ENCODE peak calls at places on chromosomes 3 and 15, in ten cellular contexts. H is heart right ventricle; Z is activated T-cell treated with anti-CD3 and anti-CD28 coated beads for 24 hours; W is activated naive CD4-positive, alpha-beta T cell; K is CD8-positive, alpha-beta memory T cell; I is SHP77; M is HEK293T; J is cardiac fibroblast; F is NCI-H1105 treated with DMSO at 0.1 percent for 48 hours; R is fibroblast of the aortic adventitia. Y is an unnamed sample.

GRCh38 chr15:44193651-44194396 is 1.2 kb downstream of the FRMD5 start:
- DNase-seq in H (no peak), Z (no peak), W (no peak), K (no peak), I (peak), M (peak), J (peak), F (peak), R (peak), Y (no peak)

GRCh38 chr15:72491768-72492167 is 17.6 kb downstream of the ARIH1 start:
- DNase-seq in H (no peak), Z (no peak), W (no peak), K (no peak), I (no peak), M (no peak), J (peak), F (no peak), R (peak), Y (no peak)

GRCh38 chr3:23113455-23114171 is 89.5 kb upstream of the UBE2E2 start:
- DNase-seq in H (no peak), Z (no peak), W (no peak), K (no peak), I (no peak), M (no peak), J (peak), F (no peak), R (peak), Y (no peak)

GRCh38 chr3:174441588-174442316 is 417.4 kb upstream of the NAALADL2 start:
- DNase-seq in H (no peak), Z (no peak), W (no peak), K (no peak), I (peak), M (no peak), J (peak), F (peak), R (peak), Y (no peak)

GRCh38 chr3:122493296-122493695 is 21.4 kb downstream of the KPNA1 start:
- DNase-seq in H (no peak), Z (no peak), W (no peak), K (no peak), I (no peak), M (no peak), J (peak), F (no peak), R (no peak), Y (no peak)

GRCh38 chr15:80328496-80328895 is 75.7 kb upstream of the ARNT2 start:
- DNase-seq in H (no peak), Z (no peak), W (no peak), K (no peak), I (no peak), M (no peak), J (no peak), F (no peak), R (no peak), Y (no peak)

GRCh38 chr15:65189102-65189740 is 4.1 kb upstream of the CLPX start:
- DNase-seq in H (no peak), Z (no peak), W (no peak), K (no peak), I (peak), M (peak), J (peak), F (peak), R (peak), Y (no peak)

GRCh38 chr3:58082047-58082446 is 73.8 kb downstream of the FLNB start:
- DNase-seq in H (no peak), Z (peak), W (no peak), K (no peak), I (no peak), M (no peak), J (peak), F (no peak), R (peak), Y (no peak)

GRCh38 chr3:195005251-195005620 is 265.7 kb downstream of the XXYLT1 start:
- DNase-seq in H (no peak), Z (no peak), W (no peak), K (no peak), I (no peak), M (no peak), J (no peak), F (no peak), R (no peak), Y (no peak)

GRCh38 chr3:124260206-124260915 is 268.4 kb upstream of the ROPN1 start:
- DNase-seq in H (peak), Z (no peak), W (no peak), K (no peak), I (no peak), M (no peak), J (peak), F (no peak), R (peak), Y (no peak)

GRCh38 chr15:51030649-51031316 is 63.9 kb downstream of the TNFAIP8L3 start:
- DNase-seq in H (no peak), Z (no peak), W (no peak), K (no peak), I (no peak), M (no peak), J (peak), F (no peak), R (peak), Y (no peak)

GRCh38 chr3:129025691-129026435 is 24.8 kb downstream of the EFCC1 start:
- DNase-seq in H (peak), Z (no peak), W (no peak), K (no peak), I (no peak), M (no peak), J (no peak), F (no peak), R (no peak), Y (no peak)

GRCh38 chr3:140695361-140696061 is 17.6 kb downstream of the TRIM42 start:
- DNase-seq in H (no peak), Z (no peak), W (no peak), K (no peak), I (no peak), M (no peak), J (no peak), F (no peak), R (no peak), Y (no peak)

GRCh38 chr3:136818191-136818850 is 605 bp upstream of the SLC35G2 start:
- DNase-seq in H (peak), Z (peak), W (no peak), K (no peak), I (peak), M (peak), J (peak), F (no peak), R (peak), Y (no peak)

GRCh38 chr3:32062950-32063582 is 43.4 kb upstream of the GPD1L start:
- DNase-seq in H (no peak), Z (no peak), W (no peak), K (no peak), I (no peak), M (no peak), J (peak), F (no peak), R (no peak), Y (no peak)

GRCh38 chr15:56249080-56249479 is 5.4 kb upstream of the RFX7 start:
- DNase-seq in H (no peak), Z (no peak), W (no peak), K (no peak), I (peak), M (peak), J (peak), F (no peak), R (peak), Y (no peak)

GRCh38 chr15:98649996-98650870 is 1.9 kb downstream of the IGF1R start:
- DNase-seq in H (peak), Z (peak), W (peak), K (no peak), I (no peak), M (peak), J (peak), F (no peak), R (peak), Y (no peak)

GRCh38 chr15:40115670-40116093 is 7.0 kb upstream of the BMF start:
- DNase-seq in H (peak), Z (no peak), W (no peak), K (no peak), I (no peak), M (no peak), J (peak), F (no peak), R (no peak), Y (no peak)

GRCh38 chr15:49083471-49084284 is 37.4 kb upstream of the SECISBP2L start:
- DNase-seq in H (no peak), Z (no peak), W (no peak), K (no peak), I (no peak), M (no peak), J (no peak), F (no peak), R (peak), Y (no peak)

Y was measured in cortex of kidney.